ENCODE peak calls at places on chromosomes 12 and 14, in seven cellular contexts. J is left ventricle myocardium inferior; Q is tibial artery; D is right lobe of liver; O is neural progenitor cell; U is CD8-positive, alpha-beta memory T cell; F is left lung. K is an unnamed sample.

GRCh38 chr12:80681-81190 is 14.2 kb downstream of the IQSEC3 start:
- DNase-seq in J (no peak), Q (no peak), D (no peak), O (no peak), U (no peak), F (no peak), K (no peak)

GRCh38 chr14:102817318-102817717 is 40.1 kb downstream of the TRAF3 start:
- DNase-seq in J (no peak), Q (no peak), D (no peak), O (no peak), U (no peak), F (no peak), K (no peak)

GRCh38 chr12:108204618-108205017 is 75.5 kb downstream of the WSCD2 start:
- DNase-seq in J (no peak), Q (no peak), D (no peak), O (no peak), U (no peak), F (no peak), K (no peak)

GRCh38 chr12:115224031-115224430 is 540.1 kb upstream of the TBX3 start:
- DNase-seq in J (no peak), Q (no peak), D (no peak), O (peak; percentile 68), U (no peak), F (no peak), K (no peak)

GRCh38 chr12:110035534-110036104 is 12.7 kb downstream of the C12orf76 start:
- DNase-seq in J (no peak), Q (no peak), D (no peak), O (no peak), U (no peak), F (no peak), K (no peak)

GRCh38 chr14:32883189-32883588 is 55.5 kb upstream of the NPAS3 start:
- DNase-seq in J (no peak), Q (no peak), D (no peak), O (no peak), U (no peak), F (no peak), K (no peak)

GRCh38 chr14:36070056-36071043 is 106.2 kb downstream of the PTCSC3 start:
- DNase-seq in J (peak; percentile 24), Q (no peak), D (peak; percentile 77), O (peak; percentile 87), U (no peak), F (peak; percentile 82), K (peak; percentile 84)

GRCh38 chr12:12086975-12087692 is 16.4 kb downstream of the BCL2L14 start:
- DNase-seq in J (no peak), Q (no peak), D (no peak), O (peak; percentile 33), U (no peak), F (no peak), K (no peak)

GRCh38 chr14:76948213-76948947 is 80.1 kb downstream of the IRF2BPL start:
- DNase-seq in J (no peak), Q (no peak), D (no peak), O (no peak), U (no peak), F (no peak), K (peak; percentile 73)

GRCh38 chr12:41106315-41106714 is 81.8 kb upstream of the PDZRN4 start:
- DNase-seq in J (no peak), Q (no peak), D (no peak), O (no peak), U (no peak), F (no peak), K (no peak)

GRCh38 chr14:78278464-78278863 is 108.3 kb downstream of the NRXN3 start:
- DNase-seq in J (no peak), Q (no peak), D (no peak), O (no peak), U (no peak), F (no peak), K (no peak)

GRCh38 chr12:71299541-71300376 is 139.8 kb upstream of the LGR5 start:
- DNase-seq in J (no peak), Q (no peak), D (peak; percentile 10), O (no peak), U (no peak), F (no peak), K (no peak)

GRCh38 chr12:101703487-101703886 is 6.0 kb downstream of the CHPT1 start:
- DNase-seq in J (no peak), Q (no peak), D (no peak), O (no peak), U (no peak), F (no peak), K (no peak)

GRCh38 chr12:48875944-48876520 is 10.4 kb upstream of the RND1 start:
- DNase-seq in J (no peak), Q (no peak), D (no peak), O (no peak), U (no peak), F (no peak), K (no peak)

GRCh38 chr12:70197362-70197744 is 45.9 kb upstream of the CNOT2 start:
- DNase-seq in J (no peak), Q (no peak), D (no peak), O (no peak), U (no peak), F (no peak), K (no peak)

GRCh38 chr12:31507966-31508365 is 83.0 kb downstream of the DENND5B start:
- DNase-seq in J (no peak), Q (no peak), D (no peak), O (no peak), U (no peak), F (no peak), K (no peak)

GRCh38 chr12:4505381-4505986 is 33.2 kb upstream of the RAD51AP1 start:
- DNase-seq in J (no peak), Q (no peak), D (no peak), O (no peak), U (no peak), F (no peak), K (no peak)

GRCh38 chr12:77645966-77646598 is 184.6 kb upstream of the NAV3 start:
- DNase-seq in J (no peak), Q (no peak), D (no peak), O (peak; percentile 72), U (no peak), F (no peak), K (no peak)

GRCh38 chr14:95188372-95188771 is 31.0 kb upstream of the DICER1 start:
- DNase-seq in J (no peak), Q (no peak), D (no peak), O (no peak), U (no peak), F (no peak), K (no peak)

GRCh38 chr14:69674546-69675245 is 63.3 kb downstream of the SUSD6 start:
- DNase-seq in J (no peak), Q (no peak), D (no peak), O (no peak), U (no peak), F (no peak), K (no peak)

GRCh38 chr14:103108749-103109207 is 14.3 kb downstream of the EXOC3L4 start:
- DNase-seq in J (no peak), Q (no peak), D (no peak), O (no peak), U (no peak), F (no peak), K (no peak)

GRCh38 chr14:91870001-91870400 is 2.7 kb upstream of the TC2N start:
- DNase-seq in J (no peak), Q (no peak), D (no peak), O (no peak), U (peak; percentile 81), F (peak; percentile 42), K (no peak)

GRCh38 chr14:50542941-50543418 is 10.6 kb upstream of the MAP4K5 start:
- DNase-seq in J (no peak), Q (peak; percentile 30), D (no peak), O (peak; percentile 66), U (peak; percentile 26), F (no peak), K (no peak)

GRCh38 chr14:102320033-102320660 is 601 bp downstream of the ZNF839 start:
- DNase-seq in J (peak; percentile 43), Q (peak; percentile 47), D (no peak), O (peak; percentile 62), U (peak; percentile 61), F (no peak), K (peak; percentile 78)

GRCh38 chr14:53295985-53296582 is 143.0 kb upstream of the DDHD1 start:
- DNase-seq in J (no peak), Q (no peak), D (no peak), O (peak; percentile 57), U (peak; percentile 19), F (no peak), K (no peak)

GRCh38 chr12:7219599-7220243 is 30.2 kb downstream of the PEX5 start:
- DNase-seq in J (peak; percentile 44), Q (peak; percentile 69), D (no peak), O (peak; percentile 90), U (peak; percentile 61), F (no peak), K (no peak)

GRCh38 chr12:15688838-15689237 is 100.3 kb downstream of the EPS8 start:
- DNase-seq in J (no peak), Q (no peak), D (no peak), O (peak; percentile 31), U (no peak), F (no peak), K (no peak)
- H3K27ac ChIP-seq in J (peak overlapping the region; percentile 83), Q (peak overlapping the region; percentile 58), D (peak overlapping the region; percentile 45), O (no peak overlapping the region), U (no peak overlapping the region), F (peak overlapping the region; percentile 30), K (peak overlapping the region; percentile 43)

GRCh38 chr14:54664961-54665360 is 98.0 kb downstream of the SAMD4A start:
- DNase-seq in J (no peak), Q (no peak), D (no peak), O (no peak), U (no peak), F (no peak), K (no peak)

GRCh38 chr14:54667764-54668163 is 100.8 kb downstream of the SAMD4A start:
- DNase-seq in J (no peak), Q (no peak), D (no peak), O (no peak), U (no peak), F (no peak), K (no peak)

GRCh38 chr14:54662491-54663116 is 95.7 kb downstream of the SAMD4A start:
- DNase-seq in J (no peak), Q (no peak), D (no peak), O (peak; percentile 74), U (no peak), F (no peak), K (no peak)

GRCh38 chr14:54667026-54667744 is 100.3 kb downstream of the SAMD4A start:
- DNase-seq in J (no peak), Q (no peak), D (no peak), O (no peak), U (no peak), F (no peak), K (no peak)

GRCh38 chr14:54665938-54666337 is 99.0 kb downstream of the SAMD4A start:
- DNase-seq in J (no peak), Q (no peak), D (no peak), O (no peak), U (no peak), F (no peak), K (no peak)
- H3K4me1 ChIP-seq in J (peaks cover 98% of the 10 kb centered on the region), Q (peaks cover 61% of the 10 kb centered on the region), D (no peaks in the 10 kb centered on the region), O (peaks cover 22% of the 10 kb centered on the region), U (peaks cover 15% of the 10 kb centered on the region), F (no peaks in the 10 kb centered on the region), K (peaks cover 13% of the 10 kb centered on the region)

GRCh38 chr12:2287151-2287550 is 234.4 kb downstream of the CACNA1C start:
- DNase-seq in J (no peak), Q (peak; percentile 49), D (no peak), O (no peak), U (no peak), F (no peak), K (peak; percentile 35)
- H3K27ac ChIP-seq in J (peak overlapping the region; percentile 83), Q (peak overlapping the region; percentile 81), D (no peak overlapping the region), O (no peak overlapping the region), U (no peak overlapping the region), F (peak overlapping the region; percentile 4), K (peak overlapping the region; percentile 55)

GRCh38 chr12:132557969-132558856 is 52.2 kb downstream of the LRCOL1 start:
- DNase-seq in J (no peak), Q (no peak), D (no peak), O (no peak), U (no peak), F (no peak), K (no peak)
- H3K4me1 ChIP-seq in J (peaks cover 28% of the 10 kb centered on the region), Q (peaks cover 22% of the 10 kb centered on the region), D (no peaks in the 10 kb centered on the region), O (peaks cover 9% of the 10 kb centered on the region), U (peaks cover 26% of the 10 kb centered on the region), F (peaks cover 29% of the 10 kb centered on the region), K (peaks cover 9% of the 10 kb centered on the region)